ENCODE peak calls at places on chromosomes 6 and 20, in ten cellular contexts. B, M, J, Q, N, E, I, R, C and A are unnamed samples.

GRCh38 chr6:127376685-127377084 is 33.3 kb upstream of the ECHDC1 start:
- DNase-seq in Q (no peak), M (no peak), J (no peak), N (no peak), E (no peak), B (no peak), R (no peak), C (no peak), I (no peak), A (no peak)

GRCh38 chr20:36441416-36441815 is 99.9 kb upstream of the MYL9 start:
- DNase-seq in Q (no peak), I (no peak), J (no peak), C (no peak), N (no peak), R (no peak), M (no peak), E (no peak), B (no peak), A (no peak)

GRCh38 chr6:722077-722524 is 29.2 kb upstream of the EXOC2 start:
- DNase-seq in M (peak; percentile 77), N (peak; percentile 61), R (peak; percentile 77), I (peak; percentile 78), E (peak; percentile 63), C (peak; percentile 76), B (peak; percentile 77), Q (peak; percentile 47), J (peak; percentile 78), A (peak; percentile 86)

GRCh38 chr20:17969884-17970409 is 1.1 kb downstream of the MGME1 start:
- DNase-seq in C (peak; percentile 61), E (no peak), N (no peak), B (no peak), R (peak; percentile 83), I (no peak), M (peak; percentile 65), J (peak; percentile 77), Q (peak; percentile 20), A (peak; percentile 89)

GRCh38 chr6:170152111-170152926 is 138.6 kb downstream of the DLL1 start:
- DNase-seq in N (no peak), I (peak; percentile 41), C (peak; percentile 77), R (no peak), Q (no peak), B (peak; percentile 57), E (peak; percentile 70), M (peak; percentile 78), J (no peak), A (peak; percentile 74)

GRCh38 chr6:74574794-74575193 is 631.1 kb downstream of the COL12A1 start:
- DNase-seq in M (no peak), J (peak; percentile 18), E (no peak), B (no peak), R (peak; percentile 29), Q (no peak), I (no peak), N (peak; percentile 24), C (no peak), A (no peak)

GRCh38 chr6:37182736-37183590 is 13.0 kb downstream of the PIM1 start:
- DNase-seq in R (peak; percentile 37), C (no peak), I (no peak), J (peak; percentile 65), M (no peak), B (no peak), N (no peak), E (no peak), Q (peak; percentile 33), A (peak; percentile 87)

GRCh38 chr6:148414836-148415235 is 72.2 kb downstream of the SASH1 start:
- DNase-seq in B (no peak), N (no peak), M (no peak), C (no peak), Q (no peak), I (no peak), J (no peak), E (no peak), R (no peak), A (no peak)

GRCh38 chr6:143936347-143936746 is 71.7 kb downstream of the PLAGL1 start:
- DNase-seq in E (no peak), R (no peak), B (no peak), Q (no peak), C (no peak), I (no peak), N (no peak), M (no peak), J (no peak), A (no peak)

GRCh38 chr6:169243154-169243553 is 10.5 kb downstream of the THBS2 start:
- DNase-seq in M (no peak), B (no peak), E (no peak), N (no peak), Q (no peak), J (no peak), I (no peak), C (no peak), R (no peak), A (no peak)

GRCh38 chr6:80540700-80541099 is 434.2 kb downstream of the BCKDHB start:
- DNase-seq in Q (no peak), C (no peak), I (no peak), M (no peak), J (no peak), B (no peak), R (no peak), N (no peak), E (no peak), A (no peak)

GRCh38 chr6:110357298-110357695 is 852 bp downstream of the METTL24 start:
- DNase-seq in N (no peak), B (no peak), J (no peak), E (no peak), I (no peak), C (no peak), Q (no peak), R (no peak), M (no peak), A (no peak)

GRCh38 chr20:44780226-44780625 is 30.1 kb downstream of the RIMS4 start:
- DNase-seq in B (no peak), R (peak; percentile 53), C (peak; percentile 62), J (peak; percentile 64), E (peak; percentile 61), M (no peak), N (no peak), Q (no peak), I (no peak), A (peak; percentile 17)

GRCh38 chr6:52227495-52227894 is 16.8 kb downstream of the IL17F start:
- DNase-seq in R (no peak), M (no peak), I (no peak), B (no peak), E (no peak), N (no peak), Q (no peak), J (peak; percentile 86), C (no peak), A (no peak)

GRCh38 chr6:130982941-130983456 is 80.0 kb downstream of the EPB41L2 start:
- DNase-seq in N (no peak), R (no peak), J (no peak), C (no peak), E (no peak), B (no peak), M (no peak), Q (no peak), I (no peak), A (no peak)

GRCh38 chr20:50342638-50343102 is 152.0 kb downstream of the CEBPB start:
- DNase-seq in J (no peak), E (no peak), C (no peak), I (no peak), M (no peak), R (no peak), N (no peak), Q (no peak), B (no peak), A (no peak)

GRCh38 chr20:50341880-50342637 is 151.4 kb downstream of the CEBPB start:
- DNase-seq in B (no peak), C (no peak), Q (no peak), J (no peak), I (no peak), N (no peak), R (no peak), E (no peak), M (no peak), A (no peak)

GRCh38 chr20:50343490-50344179 is 153.0 kb downstream of the CEBPB start:
- DNase-seq in M (no peak), N (no peak), Q (no peak), B (no peak), J (no peak), E (no peak), R (no peak), I (no peak), C (no peak), A (no peak)

GRCh38 chr20:50344232-50345071 is 153.8 kb downstream of the CEBPB start:
- DNase-seq in Q (no peak), M (no peak), I (no peak), E (peak; percentile 52), N (no peak), B (no peak), J (no peak), R (peak; percentile 8), C (no peak), A (no peak)

GRCh38 chr20:50343125-50343489 is 152.5 kb downstream of the CEBPB start:
- DNase-seq in B (no peak), C (no peak), R (no peak), I (no peak), J (no peak), Q (no peak), N (no peak), M (no peak), E (no peak), A (no peak)
- H3K4me1 ChIP-seq in B (no peaks in the 10 kb centered on the region), C (peaks cover 18% of the 10 kb centered on the region), R (no peaks in the 10 kb centered on the region), I (peaks cover 20% of the 10 kb centered on the region), J (peaks cover 15% of the 10 kb centered on the region), Q (peaks cover 13% of the 10 kb centered on the region), N (peaks cover 6% of the 10 kb centered on the region), M (no peaks in the 10 kb centered on the region), E (no peaks in the 10 kb centered on the region), A (peaks cover 37% of the 10 kb centered on the region)

GRCh38 chr6:24584390-24584735 is 61.6 kb downstream of the KIAA0319 start:
- DNase-seq in M (no peak), C (no peak), J (no peak), I (peak; percentile 53), B (no peak), Q (no peak), N (no peak), E (no peak), R (no peak), A (no peak)
- H3K4me1 ChIP-seq in M (no peaks in the 10 kb centered on the region), C (peaks cover 2% of the 10 kb centered on the region), J (no peaks in the 10 kb centered on the region), I (no peaks in the 10 kb centered on the region), B (peaks cover 5% of the 10 kb centered on the region), Q (no peaks in the 10 kb centered on the region), N (peaks cover 3% of the 10 kb centered on the region), E (peaks cover 6% of the 10 kb centered on the region), R (peaks cover 13% of the 10 kb centered on the region), A (peaks cover 9% of the 10 kb centered on the region)

DNA sequence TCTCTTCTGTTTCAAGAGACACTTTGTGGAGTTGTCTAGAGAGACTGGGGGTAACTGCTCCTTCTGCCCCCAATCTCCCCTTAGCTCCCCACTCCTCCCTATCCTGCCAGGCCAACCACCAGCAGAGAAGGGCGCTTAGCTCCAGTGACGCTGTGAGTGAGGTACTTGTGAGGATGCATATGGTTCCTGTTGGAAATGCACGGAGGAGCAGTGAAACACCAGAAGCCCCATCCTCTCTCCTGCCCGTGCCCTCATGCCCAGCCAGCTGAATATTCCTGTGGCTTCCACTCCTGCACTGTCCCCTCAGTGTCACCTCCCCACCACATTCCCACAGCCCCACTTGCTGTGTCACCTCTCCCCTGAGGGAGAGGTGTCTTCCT is 11.9 kb downstream of the NT5E start:
- DNase-seq in C (no peak), N (no peak), R (no peak), M (no peak), I (no peak), J (no peak), Q (no peak), E (no peak), B (no peak), A (no peak)
- H3K4me1 ChIP-seq in C (peaks cover 11% of the 10 kb centered on the region), N (peaks cover 61% of the 10 kb centered on the region), R (peaks cover 30% of the 10 kb centered on the region), M (peaks cover 19% of the 10 kb centered on the region), I (peaks cover 11% of the 10 kb centered on the region), J (peaks cover 85% of the 10 kb centered on the region), Q (no peaks in the 10 kb centered on the region), E (peaks cover 11% of the 10 kb centered on the region), B (no peaks in the 10 kb centered on the region), A (peaks cover 57% of the 10 kb centered on the region)

GRCh38 chr6:45830441-45831139 is 185.1 kb downstream of the CLIC5 start:
- DNase-seq in R (peak; percentile 16), E (no peak), J (peak; percentile 48), B (no peak), I (no peak), C (no peak), N (no peak), Q (no peak), M (no peak), A (no peak)
- H3K4me1 ChIP-seq in R (no peaks in the 10 kb centered on the region), E (no peaks in the 10 kb centered on the region), J (peaks cover 25% of the 10 kb centered on the region), B (no peaks in the 10 kb centered on the region), I (no peaks in the 10 kb centered on the region), C (no peaks in the 10 kb centered on the region), N (no peaks in the 10 kb centered on the region), Q (peaks cover 3% of the 10 kb centered on the region), M (no peaks in the 10 kb centered on the region), A (peaks cover 18% of the 10 kb centered on the region)